ENCODE peak calls at places on chromosomes 13 and 19, in four cellular contexts. I is HepG2, D is H1, Z is SK-N-SH. G is an unnamed sample.

GRCh38 chr19:38210458-38210987 is 13.5 kb downstream of the DPF1 start:
- DNase-seq in I (no peak), D (no peak), Z (peak), G (no peak)

GRCh38 chr13:106520205-106521004 is 15.1 kb downstream of the EFNB2 start:
- DNase-seq in I (no peak), D (no peak), Z (no peak), G (no peak)

GRCh38 chr19:41225238-41226052 is 6.4 kb downstream of the AXL start:
- DNase-seq in I (peak), D (peak), Z (peak), G (no peak)

GRCh38 chr19:12703056-12703455 is 6.6 kb upstream of the FBXW9 start:
- DNase-seq in I (peak), D (peak), Z (peak), G (no peak)

GRCh38 chr19:47511681-47512080 is 3.2 kb downstream of the NAPA start:
- DNase-seq in I (no peak), D (no peak), Z (no peak), G (no peak)

GRCh38 chr13:43085545-43085944 is 62.2 kb downstream of the DNAJC15 start:
- DNase-seq in I (no peak), D (no peak), Z (peak), G (no peak)

GRCh38 chr13:44434441-44435141 is 61.0 kb downstream of the SERP2 start:
- DNase-seq in I (no peak), D (no peak), Z (no peak), G (no peak)

GRCh38 chr19:38538793-38539528 is 78.8 kb downstream of the MAP4K1 start:
- DNase-seq in I (no peak), D (no peak), Z (no peak), G (no peak)

GRCh38 chr19:18292810-18293641 is 11.6 kb upstream of the JUND start:
- DNase-seq in I (peak), D (peak), Z (peak), G (no peak)

GRCh38 chr19:10294368-10294697 is 4.6 kb downstream of the ICAM5 start:
- DNase-seq in I (no peak), D (no peak), Z (no peak), G (no peak)

GRCh38 chr19:18386543-18387251 is 739 bp downstream of the GDF15 start:
- DNase-seq in I (no peak), D (no peak), Z (no peak), G (no peak)

GRCh38 chr19:56839665-56840451 is 668 bp downstream of the PEG3 start:
- DNase-seq in I (peak), D (no peak), Z (peak), G (no peak)

GRCh38 chr13:42333613-42334328 is 61.8 kb downstream of the AKAP11 start:
- DNase-seq in I (peak), D (no peak), Z (no peak), G (no peak)

GRCh38 chr13:34025746-34026145 is 207.8 kb downstream of the RFC3 start:
- DNase-seq in I (no peak), D (no peak), Z (no peak), G (no peak)

GRCh38 chr13:75079226-75079625 is 402.7 kb downstream of the TBC1D4 start:
- DNase-seq in I (no peak), D (no peak), Z (no peak), G (no peak)

GRCh38 chr13:44021422-44021821 is 141.7 kb downstream of the LACC1 start:
- DNase-seq in I (no peak), D (no peak), Z (no peak), G (no peak)

GRCh38 chr13:97233499-97233898 is 11.4 kb downstream of the MBNL2 start:
- DNase-seq in I (peak), D (no peak), Z (no peak), G (no peak)

GRCh38 chr19:51788936-51789795 is 5.8 kb upstream of the FPR3 start:
- DNase-seq in I (no peak), D (no peak), Z (no peak), G (no peak)

GRCh38 chr13:86581711-86582110 is 782.5 kb upstream of the SLITRK6 start:
- DNase-seq in I (no peak), D (no peak), Z (no peak), G (no peak)

GRCh38 chr19:30968210-30968609 is 381.0 kb downstream of the TSHZ3 start:
- DNase-seq in I (no peak), D (no peak), Z (no peak), G (no peak)

DNA sequence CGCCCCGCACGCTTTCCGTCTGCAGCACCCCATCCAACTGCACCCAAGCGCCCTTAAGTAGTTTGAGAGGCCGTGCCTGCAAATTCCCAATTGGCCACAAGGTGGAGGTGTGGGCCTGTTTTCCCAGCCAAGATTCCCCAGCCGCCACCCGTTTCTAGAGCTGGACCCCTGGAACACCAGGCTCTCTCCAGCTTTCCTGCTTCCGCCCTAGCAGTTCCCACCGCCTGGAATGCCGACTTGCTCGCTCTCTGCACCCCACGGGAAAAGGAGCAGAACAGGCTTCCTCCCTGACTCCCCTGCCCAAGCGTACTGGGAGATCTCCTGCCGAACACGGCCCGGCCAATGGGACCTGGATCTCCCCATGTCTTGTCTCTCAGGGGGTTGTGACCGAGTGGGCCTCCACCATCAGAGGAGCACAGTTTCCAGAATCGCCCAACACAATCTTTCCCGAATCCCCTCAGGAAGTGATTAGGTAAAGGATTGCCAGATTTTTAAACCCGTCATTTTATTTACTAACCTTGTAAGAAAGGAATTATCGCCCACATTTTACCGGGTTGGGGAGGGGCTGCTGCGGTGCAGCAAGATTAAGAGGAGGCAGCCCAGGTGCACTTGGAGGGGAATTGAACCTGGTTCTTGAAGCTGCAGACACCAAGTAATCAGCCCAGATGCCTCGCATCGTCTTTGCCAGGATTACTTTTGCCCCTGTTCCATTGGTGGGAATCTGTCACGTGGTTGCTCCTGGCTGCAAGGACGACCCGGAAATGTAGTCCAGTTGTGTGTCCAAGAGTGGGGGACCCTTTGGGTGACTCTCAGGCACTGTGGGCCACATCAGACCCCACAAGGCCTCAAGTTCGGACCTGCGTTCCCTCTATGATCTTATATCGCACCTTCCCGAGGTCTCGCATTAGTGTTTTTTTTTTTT is 3.5 kb upstream of the NAPSA start:
- DNase-seq in I (peak), D (no peak), Z (peak), G (peak)
- TF ChIP-seq TCF12 in I (no peak), D (no peak), Z (no peak), G (no peak)

GRCh38 chr19:799076-799881 is 2.0 kb downstream of the PTBP1 start:
- DNase-seq in I (peak), D (no peak), Z (peak), G (no peak)
- TF ChIP-seq TCF12 in I (no peak), D (no peak), Z (no peak), G (no peak)

GRCh38 chr19:2478756-2479555 is 3.0 kb downstream of the GADD45B start:
- DNase-seq in I (no peak), D (no peak), Z (no peak), G (no peak)

GRCh38 chr19:2478324-2478755 is 2.4 kb downstream of the GADD45B start:
- DNase-seq in I (no peak), D (no peak), Z (peak), G (no peak)

GRCh38 chr19:2476451-2477140 is 669 bp downstream of the GADD45B start:
- DNase-seq in I (no peak), D (no peak), Z (peak), G (no peak)

GRCh38 chr19:2477141-2477710 is 1.3 kb downstream of the GADD45B start:
- DNase-seq in I (no peak), D (no peak), Z (no peak), G (no peak)

DNA sequence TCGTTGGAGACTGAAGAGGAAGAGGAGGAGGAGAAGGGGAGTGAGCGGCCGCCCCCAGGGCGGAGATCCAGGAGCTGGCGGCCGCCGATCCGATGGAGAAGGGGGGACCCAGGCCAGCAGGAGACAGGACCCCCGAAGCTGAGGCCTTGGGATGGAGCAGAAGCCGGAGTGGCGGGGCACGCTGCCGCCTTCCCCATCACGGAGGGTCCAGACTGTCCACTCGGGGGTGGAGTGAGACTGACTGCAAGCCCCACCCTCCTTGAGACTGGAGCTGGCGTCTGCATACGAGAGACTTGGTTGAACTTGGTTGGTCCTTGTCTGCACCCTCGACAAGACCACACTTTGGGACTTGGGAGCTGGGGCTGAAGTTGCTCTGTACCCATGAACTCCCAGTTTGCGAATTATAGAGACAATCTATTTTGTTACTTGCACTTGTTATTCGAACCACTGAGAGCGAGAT is 1.8 kb downstream of the GADD45B start:
- DNase-seq in I (no peak), D (no peak), Z (no peak), G (no peak)
- TF ChIP-seq TCF12 in I (no peak), D (no peak), Z (no peak), G (no peak)

GRCh38 chr13:98565726-98566577 is 11.0 kb downstream of the STK24 start:
- DNase-seq in I (no peak), D (no peak), Z (peak), G (no peak)
- TF ChIP-seq TCF12 in I (no peak), D (no peak), Z (no peak), G (no peak)

DNA sequence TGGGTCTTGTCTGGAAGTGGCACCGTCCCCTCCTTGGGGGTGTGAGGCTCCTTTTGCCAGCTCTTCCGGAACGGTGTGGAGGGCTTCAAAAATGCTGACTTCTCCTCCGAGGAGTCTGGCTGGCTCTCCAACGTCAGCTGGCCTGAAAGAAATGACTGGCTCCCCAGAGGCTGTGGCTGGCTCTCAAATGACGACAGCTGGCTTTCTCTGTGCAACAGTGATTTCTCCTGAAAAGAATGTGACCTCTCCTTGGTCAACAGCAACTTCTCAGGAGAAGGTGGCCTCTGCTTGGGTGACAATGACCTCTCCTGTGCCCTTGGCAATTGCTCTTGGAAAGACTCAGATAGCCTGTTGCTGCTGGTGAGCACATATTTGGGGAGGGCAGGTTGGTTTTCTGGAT is 29.2 kb downstream of the ONECUT3 start:
- DNase-seq in I (no peak), D (no peak), Z (no peak), G (no peak)
- TF ChIP-seq TCF12 in I (no peak), D (no peak), Z (no peak), G (no peak)

GRCh38 chr19:36064829-36065228 is 10.1 kb downstream of the WDR62 start:
- DNase-seq in I (no peak), D (no peak), Z (no peak), G (no peak)

GRCh38 chr19:36061367-36061766 is 6.7 kb downstream of the WDR62 start:
- DNase-seq in I (no peak), D (no peak), Z (no peak), G (no peak)

GRCh38 chr19:36058481-36059179 is 3.9 kb downstream of the WDR62 start:
- DNase-seq in I (peak), D (no peak), Z (no peak), G (no peak)

GRCh38 chr19:36059180-36059910 is 4.6 kb downstream of the WDR62 start:
- DNase-seq in I (no peak), D (no peak), Z (no peak), G (no peak)

GRCh38 chr19:36060430-36060829 is 5.7 kb downstream of the WDR62 start:
- DNase-seq in I (no peak), D (no peak), Z (peak), G (no peak)
- TF ChIP-seq TCF12 in I (no peak), D (no peak), Z (no peak), G (no peak)

DNA sequence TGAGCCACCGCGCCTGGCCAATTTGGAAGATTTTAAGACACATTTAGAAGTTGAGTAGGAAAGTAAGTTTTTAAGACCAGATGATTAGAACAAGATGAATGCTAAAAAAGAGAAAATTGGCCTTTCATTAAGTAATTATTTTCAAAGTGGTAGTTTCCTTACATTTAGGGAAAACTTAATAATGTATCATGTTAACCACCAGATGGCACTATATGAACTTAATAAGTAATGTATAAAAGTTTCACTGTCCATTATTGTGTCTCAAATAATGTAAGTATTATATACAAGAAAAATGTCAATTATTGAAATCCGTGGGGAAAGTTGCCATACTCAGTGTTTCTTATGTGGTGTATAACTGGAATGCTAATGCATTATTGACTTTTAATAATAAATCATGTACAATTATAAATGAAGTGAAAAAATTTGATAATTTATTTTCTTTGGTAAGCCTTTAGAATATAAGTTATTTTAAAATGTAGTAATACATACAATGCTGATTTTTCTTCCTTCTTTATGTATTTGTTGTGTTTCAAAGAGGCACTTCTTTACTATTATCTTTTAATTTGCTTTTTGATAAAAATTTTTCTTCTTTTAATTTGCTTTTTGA is 29.2 kb downstream of the COG6 start:
- DNase-seq in I (peak), D (no peak), Z (peak), G (no peak)
- TF ChIP-seq TCF12 in I (no peak), D (no peak), Z (no peak), G (no peak)

GRCh38 chr13:80039000-80039399 is 301.9 kb downstream of the SPRY2 start:
- DNase-seq in I (no peak), D (no peak), Z (no peak), G (no peak)

GRCh38 chr13:80038371-80038770 is 302.6 kb downstream of the SPRY2 start:
- DNase-seq in I (no peak), D (no peak), Z (no peak), G (no peak)

GRCh38 chr13:80035096-80035495 is 305.8 kb downstream of the SPRY2 start:
- DNase-seq in I (no peak), D (no peak), Z (no peak), G (no peak)

GRCh38 chr13:80036845-80037504 is 304.0 kb downstream of the SPRY2 start:
- DNase-seq in I (no peak), D (no peak), Z (no peak), G (no peak)

GRCh38 chr13:80037505-80037888 is 303.4 kb downstream of the SPRY2 start:
- DNase-seq in I (no peak), D (no peak), Z (no peak), G (no peak)
- TF ChIP-seq TCF12 in I (no peak), D (no peak), Z (peak), G (no peak)

DNA sequence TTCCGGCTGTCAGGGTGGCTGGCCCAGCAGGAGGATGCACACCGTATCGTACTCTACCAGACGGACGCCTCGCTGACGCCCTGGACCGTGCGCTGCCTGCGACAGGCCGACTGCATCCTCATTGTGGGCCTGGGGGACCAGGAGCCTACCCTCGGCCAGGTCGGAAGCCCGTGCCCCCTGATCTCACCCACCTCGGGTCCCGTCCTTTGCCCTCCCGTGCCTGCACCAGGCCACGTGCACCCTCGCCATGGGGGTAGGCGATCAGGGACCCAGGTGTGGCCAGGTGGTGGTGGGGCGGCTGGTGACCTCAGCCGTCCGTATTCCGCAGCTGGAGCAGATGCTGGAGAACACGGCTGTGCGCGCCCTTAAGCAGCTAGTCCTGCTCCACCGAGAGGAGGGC is 19.0 kb downstream of the PNPLA6 start:
- DNase-seq in I (no peak), D (no peak), Z (no peak), G (no peak)
- TF ChIP-seq TCF12 in I (no peak), D (no peak), Z (no peak), G (no peak)

G was measured in GM12878.